ENCODE peak calls at places on chromosomes 6 and 20, in nine cellular contexts. J is sigmoid colon, K is vagina, C is SK-N-SH, E is breast epithelium, Y is HepG2, W is stomach, V is K562, D is GM12878. O is an unnamed sample.

GRCh38 chr6:39714802-39715201 is 10.4 kb downstream of the KIF6 start:
- DNase-seq in J (no peak), K (no peak), C (no peak), E (no peak), Y (no peak), W (no peak), V (no peak), D (no peak), O (no peak)

GRCh38 chr20:32152421-32153155 is 43.1 kb downstream of the TM9SF4 start:
- DNase-seq in J (peak; percentile 37), K (no peak), C (no peak), E (no peak), Y (peak; percentile 88), W (no peak), V (no peak), D (no peak), O (peak; percentile 40)

GRCh38 chr6:167146977-167147376 is 10.8 kb downstream of the GPR31 start:
- DNase-seq in J (no peak), K (no peak), C (no peak), E (no peak), Y (no peak), W (no peak), V (no peak), D (no peak), O (no peak)

GRCh38 chr6:1103945-1104623 is 207.8 kb upstream of the FOXQ1 start:
- DNase-seq in J (no peak), K (no peak), C (no peak), E (no peak), Y (no peak), W (no peak), V (no peak), D (no peak), O (no peak)

GRCh38 chr6:25027221-25027916 is 91.6 kb upstream of the RIPOR2 start:
- DNase-seq in J (no peak), K (no peak), C (no peak), E (no peak), Y (no peak), W (peak; percentile 39), V (no peak), D (peak; percentile 60), O (peak; percentile 70)

GRCh38 chr6:147078602-147079001 is 125.6 kb upstream of the STXBP5 start:
- DNase-seq in J (no peak), K (no peak), C (no peak), E (no peak), Y (no peak), W (no peak), V (no peak), D (no peak), O (no peak)

GRCh38 chr6:27503436-27504030 is 30.6 kb upstream of the ZNF184 start:
- DNase-seq in J (peak; percentile 74), K (no peak), C (peak; percentile 47), E (no peak), Y (peak; percentile 82), W (peak; percentile 43), V (peak; percentile 74), D (peak; percentile 73), O (peak; percentile 53)

GRCh38 chr20:43188234-43188653 is 1.5 kb downstream of the PTPRT start:
- DNase-seq in J (no peak), K (no peak), C (peak; percentile 47), E (no peak), Y (no peak), W (no peak), V (no peak), D (no peak), O (no peak)

DNA sequence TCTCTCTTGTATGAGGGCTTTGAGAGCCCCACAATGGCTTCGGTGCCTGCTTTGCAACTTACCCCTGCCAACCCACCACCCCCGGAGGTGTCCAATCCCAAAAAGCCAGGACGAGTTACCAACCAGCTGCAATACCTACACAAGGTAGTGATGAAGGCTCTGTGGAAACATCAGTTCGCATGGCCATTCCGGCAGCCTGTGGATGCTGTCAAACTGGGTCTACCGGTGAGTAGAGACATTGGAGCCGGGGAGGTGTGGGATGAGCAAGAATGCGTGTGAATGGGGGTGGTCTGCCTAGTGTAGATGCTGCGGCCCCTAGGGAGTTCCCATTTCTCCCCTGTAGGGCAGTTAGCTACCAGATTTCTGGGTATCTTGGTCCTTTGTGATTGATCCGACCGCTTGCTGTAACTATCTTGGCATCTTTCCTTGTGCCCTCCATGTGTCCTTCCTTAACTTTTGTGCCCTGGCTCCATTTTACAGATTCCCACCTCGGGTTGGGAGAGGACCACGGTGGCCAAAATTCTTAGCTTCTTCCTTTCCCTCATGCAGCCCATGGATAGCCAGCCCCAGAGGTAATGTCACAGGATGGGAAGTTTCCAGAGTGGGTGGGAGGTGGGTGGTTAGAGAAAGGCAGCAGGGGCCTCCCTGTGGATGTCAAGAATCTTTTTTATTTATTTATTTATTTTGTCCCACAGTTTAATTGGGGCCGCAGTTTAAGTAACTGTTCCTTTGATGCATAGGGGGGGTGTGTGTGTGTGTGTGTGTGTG is 6.3 kb downstream of the BRD2 start:
- DNase-seq in J (no peak), K (no peak), C (no peak), E (no peak), Y (no peak), W (no peak), V (no peak), D (no peak), O (no peak)
- TF ChIP-seq POLR2AphosphoS5 in J (no peak), K (no peak), C (peak; percentile 46), E (no peak), Y (no peak), W (no peak), V (peak; percentile 22), D (peak; percentile 84), O (no peak)

GRCh38 chr6:57209030-57209429 is 13.1 kb downstream of the RAB23 start:
- DNase-seq in J (no peak), K (no peak), C (no peak), E (no peak), Y (no peak), W (no peak), V (no peak), D (no peak), O (no peak)

GRCh38 chr6:57210060-57210459 is 12.0 kb downstream of the RAB23 start:
- DNase-seq in J (no peak), K (no peak), C (no peak), E (no peak), Y (no peak), W (no peak), V (no peak), D (no peak), O (no peak)

GRCh38 chr6:57207872-57208271 is 14.2 kb downstream of the RAB23 start:
- DNase-seq in J (no peak), K (no peak), C (no peak), E (no peak), Y (no peak), W (no peak), V (no peak), D (no peak), O (no peak)

GRCh38 chr6:57207141-57207540 is 15.0 kb downstream of the RAB23 start:
- DNase-seq in J (no peak), K (no peak), C (no peak), E (no peak), Y (no peak), W (no peak), V (no peak), D (no peak), O (no peak)

DNA sequence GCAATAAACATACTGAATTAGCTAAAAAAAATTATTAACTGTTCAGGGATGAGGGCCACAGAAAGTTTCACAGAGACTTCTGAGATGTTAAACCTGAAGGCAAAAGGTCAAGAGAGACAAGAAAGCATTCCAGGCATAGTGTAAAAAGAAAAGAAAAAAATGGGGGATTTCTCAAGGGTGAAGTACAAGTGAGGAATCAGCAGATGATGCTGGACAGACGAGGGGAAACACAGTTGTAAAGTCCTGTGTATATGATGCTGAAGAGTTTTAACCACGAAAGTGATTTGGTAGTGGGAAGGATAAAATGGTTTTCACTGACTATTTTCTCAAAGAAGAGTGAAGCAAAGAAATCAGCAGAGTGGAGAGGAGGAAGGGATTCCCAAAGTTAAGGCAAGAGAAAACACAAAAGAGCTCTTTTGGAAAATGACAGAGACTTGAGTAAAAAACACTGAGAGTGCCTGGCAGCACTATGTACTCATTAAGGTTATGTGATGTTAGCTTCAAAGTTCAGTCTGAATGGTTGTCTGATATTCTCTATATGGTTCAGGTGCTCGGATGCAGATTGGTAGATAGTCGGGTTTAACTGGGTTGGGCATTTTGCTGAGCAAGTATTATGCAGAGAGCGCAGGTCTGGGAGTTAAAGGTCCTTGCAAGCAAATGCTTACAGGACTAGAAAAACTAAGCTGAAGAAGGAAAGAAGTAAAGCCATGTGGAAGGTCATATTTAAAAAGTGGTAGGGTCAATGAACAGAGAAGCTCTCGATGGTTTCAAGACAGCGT is 16.4 kb downstream of the RAB23 start:
- DNase-seq in J (no peak), K (no peak), C (no peak), E (no peak), Y (no peak), W (no peak), V (no peak), D (no peak), O (no peak)
- H3K4me3 ChIP-seq in J (no peak overlapping the region), K (no peak overlapping the region), C (no peak overlapping the region), E (no peak overlapping the region), Y (no peak overlapping the region), W (no peak overlapping the region), V (no peak overlapping the region), D (no peak overlapping the region), O (no peak overlapping the region)

GRCh38 chr6:41424370-41425058 is 89.1 kb downstream of the NCR2 start:
- DNase-seq in J (peak; percentile 90), K (no peak), C (peak; percentile 84), E (peak; percentile 79), Y (peak; percentile 70), W (peak; percentile 93), V (peak; percentile 86), D (peak; percentile 31), O (peak; percentile 89)

GRCh38 chr6:41425511-41425910 is 90.1 kb downstream of the NCR2 start:
- DNase-seq in J (no peak), K (no peak), C (no peak), E (no peak), Y (no peak), W (no peak), V (no peak), D (no peak), O (no peak)

GRCh38 chr6:41427642-41428401 is 92.4 kb downstream of the NCR2 start:
- DNase-seq in J (peak; percentile 75), K (no peak), C (peak; percentile 71), E (no peak), Y (peak; percentile 65), W (peak; percentile 89), V (no peak), D (no peak), O (peak; percentile 63)

GRCh38 chr6:41426888-41427641 is 91.7 kb downstream of the NCR2 start:
- DNase-seq in J (no peak), K (no peak), C (no peak), E (no peak), Y (no peak), W (no peak), V (no peak), D (no peak), O (no peak)

DNA sequence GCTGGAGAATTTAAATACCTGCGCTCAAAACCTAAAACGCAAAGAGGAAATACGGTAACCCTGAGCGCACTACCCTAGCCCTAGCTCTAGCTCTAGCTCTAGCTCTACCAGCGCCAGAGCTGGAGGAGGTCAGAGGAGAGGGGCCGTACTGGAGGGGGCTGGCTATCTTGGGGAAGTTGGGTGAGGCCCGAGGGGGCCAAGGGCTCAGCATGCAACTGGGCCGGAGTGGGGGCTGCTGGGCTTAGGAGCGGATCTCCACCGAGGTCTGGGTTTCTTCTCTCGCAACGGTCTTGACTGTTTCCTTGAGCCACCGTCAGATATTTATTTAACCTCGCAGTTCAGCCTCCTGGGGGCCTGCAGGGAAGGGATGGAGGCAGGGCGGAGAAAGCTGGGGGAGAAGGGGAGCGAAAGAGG is 91.0 kb downstream of the NCR2 start:
- DNase-seq in J (no peak), K (no peak), C (no peak), E (no peak), Y (no peak), W (peak; percentile 40), V (no peak), D (no peak), O (no peak)
- H3K27me3 ChIP-seq in J (no peaks in the 10 kb centered on the region), K (no peaks in the 10 kb centered on the region), C (peaks cover 34% of the 10 kb centered on the region), E (no peaks in the 10 kb centered on the region), Y (peaks cover 50% of the 10 kb centered on the region), W (no peaks in the 10 kb centered on the region), V (peaks cover 49% of the 10 kb centered on the region), D (peaks cover 12% of the 10 kb centered on the region), O (peaks cover 21% of the 10 kb centered on the region)

GRCh38 chr6:26304213-26305096 is 60.5 kb upstream of the BTN3A2 start:
- DNase-seq in J (peak; percentile 70), K (no peak), C (no peak), E (no peak), Y (no peak), W (no peak), V (no peak), D (no peak), O (peak; percentile 32)

GRCh38 chr6:26302941-26303559 is 61.9 kb upstream of the BTN3A2 start:
- DNase-seq in J (no peak), K (no peak), C (no peak), E (no peak), Y (no peak), W (no peak), V (no peak), D (no peak), O (no peak)

GRCh38 chr6:26306248-26306647 is 58.8 kb upstream of the BTN3A2 start:
- DNase-seq in J (no peak), K (no peak), C (no peak), E (no peak), Y (no peak), W (no peak), V (no peak), D (no peak), O (no peak)

GRCh38 chr6:26307830-26308229 is 57.2 kb upstream of the BTN3A2 start:
- DNase-seq in J (no peak), K (no peak), C (no peak), E (no peak), Y (no peak), W (no peak), V (no peak), D (no peak), O (no peak)

GRCh38 chr6:26305097-26305841 is 59.7 kb upstream of the BTN3A2 start:
- DNase-seq in J (peak; percentile 84), K (no peak), C (no peak), E (no peak), Y (peak; percentile 77), W (peak; percentile 44), V (peak; percentile 76), D (no peak), O (peak; percentile 58)
- TF ChIP-seq POLR2AphosphoS5 in J (no peak), K (no peak), C (no peak), E (no peak), Y (no peak), W (no peak), V (no peak), D (no peak), O (no peak)